ENCODE peak calls at places on chromosomes 12 and 14, in four cellular contexts. H is GM12865, Q is RKO, K is sigmoid colon. B is an unnamed sample.

GRCh38 chr12:46915082-46915481 is 89.3 kb upstream of the SLC38A4 start:
- DNase-seq in H (no peak), Q (peak; percentile 20), K (peak; percentile 69), B (no peak)

GRCh38 chr12:48157889-48158370 is 615 bp upstream of the ASB8 start:
- DNase-seq in H (peak; percentile 13), Q (no peak), K (no peak), B (no peak)

GRCh38 chr14:50055461-50056228 is 60.7 kb downstream of the VCPKMT start:
- DNase-seq in H (no peak), Q (no peak), K (no peak), B (no peak)

GRCh38 chr12:94074970-94075695 is 73.2 kb upstream of the PLXNC1 start:
- DNase-seq in H (peak; percentile 20), Q (peak; percentile 61), K (peak; percentile 90), B (peak; percentile 49)

GRCh38 chr14:57578427-57579220 is 85.0 kb upstream of the CCDC198 start:
- DNase-seq in H (no peak), Q (no peak), K (no peak), B (no peak)

GRCh38 chr12:5476356-5476755 is 44.4 kb downstream of the NTF3 start:
- DNase-seq in H (no peak), Q (no peak), K (no peak), B (no peak)

GRCh38 chr14:60240139-60240856 is 8.7 kb upstream of the PPM1A start:
- DNase-seq in H (no peak), Q (no peak), K (no peak), B (no peak)

GRCh38 chr14:106538193-106538592 is 1011.8 kb downstream of the TMEM121 start:
- DNase-seq in H (no peak), Q (no peak), K (no peak), B (no peak)

GRCh38 chr12:127389923-127390322 is 877.0 kb upstream of the TMEM132C start:
- DNase-seq in H (no peak), Q (peak; percentile 7), K (no peak), B (peak; percentile 67)

GRCh38 chr14:64060648-64061096 is 207.9 kb downstream of the SYNE2 start:
- DNase-seq in H (peak; percentile 41), Q (no peak), K (no peak), B (peak; percentile 16)

GRCh38 chr12:49548822-49549648 is 10.2 kb downstream of the KCNH3 start:
- DNase-seq in H (no peak), Q (no peak), K (no peak), B (no peak)

GRCh38 chr14:35458442-35458841 is 53.9 kb upstream of the NFKBIA start:
- DNase-seq in H (no peak), Q (no peak), K (no peak), B (no peak)

GRCh38 chr12:131076791-131077747 is 123.4 kb downstream of the ADGRD1 start:
- DNase-seq in H (no peak), Q (no peak), K (peak; percentile 60), B (no peak)

GRCh38 chr12:116962783-116963356 is 52.1 kb downstream of the FBXW8 start:
- DNase-seq in H (no peak), Q (no peak), K (no peak), B (no peak)

GRCh38 chr12:67754933-67755697 is 106.6 kb downstream of the DYRK2 start:
- DNase-seq in H (peak; percentile 8), Q (no peak), K (no peak), B (no peak)

GRCh38 chr12:56993346-56993745 is 13.0 kb downstream of the ZBTB39 start:
- DNase-seq in H (no peak), Q (no peak), K (no peak), B (no peak)

GRCh38 chr12:14873440-14874185 is 12.0 kb downstream of the MGP start:
- DNase-seq in H (peak; percentile 12), Q (peak; percentile 12), K (no peak), B (no peak)

GRCh38 chr12:77685112-77685511 is 145.6 kb upstream of the NAV3 start:
- DNase-seq in H (peak; percentile 71), Q (peak; percentile 80), K (no peak), B (peak; percentile 61)

GRCh38 chr14:41604793-41605534 is 1.7 kb upstream of the LRFN5 start:
- DNase-seq in H (no peak), Q (no peak), K (peak; percentile 77), B (no peak)